ENCODE peak calls at places on chromosomes 13 and 19, in six cellular contexts. U is naive thymus-derived CD8-positive, alpha-beta T cell; H is T-cell; C is aorta; A is naive thymus-derived CD4-positive, alpha-beta T cell; R is upper lobe of left lung. I is an unnamed sample.
A peak's percentile ranks its signal among the peaks of the same experiment; 100 is the strongest.

GRCh38 chr13:114124921-114125320 is 7.5 kb downstream of the RASA3 start:
- ATAC-seq in C (no peak), H (peak; percentile 54), R (no peak), A (peak; percentile 64), U (peak; percentile 80), I (no peak)

GRCh38 chr13:27954406-27954851 is 14.7 kb downstream of the CDX2 start:
- ATAC-seq in C (peak; percentile 58), R (peak; percentile 72), U (peak; percentile 39), A (peak; percentile 15), H (peak; percentile 26), I (peak; percentile 50)

GRCh38 chr13:20938302-20938701 is 35.8 kb upstream of the XPO4 start:
- ATAC-seq in A (no peak), H (no peak), R (no peak), C (no peak), U (no peak), I (no peak)

GRCh38 chr13:114131581-114132418 is 623 bp downstream of the RASA3 start:
- ATAC-seq in U (peak; percentile 8), R (peak; percentile 10), H (peak; percentile 13), A (no peak), C (peak; percentile 26), I (peak; percentile 24)

GRCh38 chr19:37975071-37975470 is 68.1 kb downstream of the SIPA1L3 start:
- ATAC-seq in R (no peak), C (no peak), U (no peak), A (no peak), H (no peak), I (no peak)

GRCh38 chr13:114130708-114131580 is 1.5 kb downstream of the RASA3 start:
- ATAC-seq in A (peak; percentile 46), R (peak; percentile 40), C (peak; percentile 72), U (peak; percentile 55), H (peak; percentile 44), I (peak; percentile 31)

GRCh38 chr19:30551271-30551670 is 179.1 kb downstream of the ZNF536 start:
- ATAC-seq in H (no peak), A (no peak), U (no peak), R (no peak), C (no peak), I (no peak)

GRCh38 chr19:4609878-4610511 is 29.3 kb upstream of the TNFAIP8L1 start:
- ATAC-seq in A (peak; percentile 52), H (no peak), C (peak; percentile 52), R (peak; percentile 46), U (no peak), I (no peak)

GRCh38 chr19:1009043-1009975 is 9.1 kb downstream of the GRIN3B start:
- ATAC-seq in H (no peak), R (peak; percentile 59), C (no peak), U (no peak), A (no peak), I (no peak)

GRCh38 chr13:22161871-22162270 is 491.0 kb downstream of the FGF9 start:
- ATAC-seq in R (no peak), A (peak; percentile 64), U (peak; percentile 85), H (peak; percentile 64), C (no peak), I (no peak)

GRCh38 chr13:99796175-99796819 is 175.3 kb downstream of the ZIC5 start:
- ATAC-seq in A (no peak), R (no peak), U (no peak), C (no peak), H (no peak), I (no peak)